ENCODE peak calls at places on chromosomes 1 and 21, in nine cellular contexts. E is GM23248, V is transverse colon, I is esophagus squamous epithelium, Q is tibial artery, A is body of pancreas, M is left ventricle myocardium inferior, T is cardiac muscle cell, K is right atrium auricular region. S is an unnamed sample. For H3K4me1, the result is how much of the 10 kb centered on the place peaks cover.

GRCh38 chr1:5836776-5837440 is 155.3 kb downstream of the NPHP4 start:
- DNase-seq in Q (no peak), V (no peak), K (no peak), T (no peak), A (no peak), E (no peak), I (no peak), M (no peak), S (peak)

GRCh38 chr1:197413564-197413963 is 145.5 kb downstream of the CRB1 start:
- DNase-seq in I (no peak), M (no peak), K (no peak), A (no peak), T (no peak), Q (no peak), V (no peak), E (no peak), S (no peak)

GRCh38 chr1:243482237-243483022 is 226.6 kb downstream of the SDCCAG8 start:
- DNase-seq in T (peak), E (peak), I (no peak), M (no peak), Q (no peak), K (no peak), V (no peak), A (no peak), S (no peak)

GRCh38 chr1:228095938-228096337 is 7.2 kb downstream of the C1orf35 start:
- DNase-seq in E (peak), A (no peak), I (no peak), V (no peak), Q (no peak), K (no peak), M (no peak), T (no peak), S (no peak)

GRCh38 chr1:231165371-231165770 is 3.5 kb downstream of the TRIM67 start:
- DNase-seq in I (no peak), M (no peak), T (peak), Q (no peak), V (no peak), A (no peak), K (no peak), E (peak), S (no peak)

GRCh38 chr1:201272838-201273237 is 10.5 kb upstream of the PKP1 start:
- DNase-seq in T (no peak), M (no peak), I (no peak), Q (no peak), K (no peak), A (no peak), V (no peak), E (no peak), S (no peak)

GRCh38 chr1:205435904-205436573 is 14.2 kb upstream of the LEMD1 start:
- DNase-seq in V (no peak), M (no peak), T (no peak), K (no peak), Q (no peak), E (peak), A (no peak), I (no peak), S (no peak)

GRCh38 chr1:206686486-206687249 is 2.0 kb downstream of the MAPKAPK2 start:
- DNase-seq in E (no peak), I (no peak), A (no peak), K (no peak), T (no peak), M (no peak), V (no peak), Q (no peak), S (no peak)

GRCh38 chr1:174105086-174105485 is 54.2 kb upstream of the RABGAP1L start:
- DNase-seq in A (no peak), E (no peak), T (no peak), K (no peak), Q (no peak), M (no peak), I (no peak), V (no peak), S (no peak)

GRCh38 chr1:29342351-29342750 is 106.0 kb downstream of the PTPRU start:
- DNase-seq in E (no peak), K (no peak), A (no peak), V (no peak), I (no peak), Q (no peak), T (no peak), M (no peak), S (no peak)

GRCh38 chr1:203631349-203631748 is 4.7 kb downstream of the ATP2B4 start:
- DNase-seq in K (no peak), V (no peak), I (no peak), M (no peak), Q (no peak), A (no peak), T (no peak), E (no peak), S (no peak)

GRCh38 chr1:203629509-203630082 is 3.0 kb downstream of the ATP2B4 start:
- DNase-seq in E (peak), Q (peak), V (peak), A (peak), I (no peak), M (peak), K (peak), T (peak), S (peak)

GRCh38 chr1:203628997-203629508 is 2.4 kb downstream of the ATP2B4 start:
- DNase-seq in I (no peak), A (no peak), T (no peak), E (peak), K (no peak), M (no peak), V (no peak), Q (no peak), S (no peak)

GRCh38 chr1:203631946-203632345 is 5.3 kb downstream of the ATP2B4 start:
- DNase-seq in E (no peak), V (no peak), K (no peak), Q (no peak), A (no peak), I (no peak), M (no peak), T (no peak), S (no peak)

DNA sequence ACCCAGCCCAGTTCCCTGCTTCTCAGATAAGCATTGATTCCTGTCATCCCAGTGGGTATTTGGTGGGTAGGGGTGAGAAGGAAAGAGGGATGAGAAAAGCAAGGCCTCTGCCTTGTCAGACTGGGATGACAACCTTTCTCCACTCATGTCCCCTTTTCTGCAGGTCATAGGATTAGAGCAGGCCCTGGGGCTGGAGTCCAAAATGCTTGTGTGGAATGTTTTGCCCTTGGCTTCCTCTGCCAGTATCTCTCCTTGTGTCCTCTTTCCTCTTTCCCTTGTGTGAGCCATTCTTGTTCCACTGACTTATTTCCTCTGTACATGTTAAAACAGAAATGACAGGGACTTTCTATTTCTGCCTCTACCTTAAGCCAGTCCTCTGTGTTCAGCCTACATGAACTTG is 4.1 kb downstream of the ATP2B4 start:
- DNase-seq in K (no peak), E (peak), V (no peak), Q (no peak), A (no peak), M (peak), I (no peak), T (no peak), S (no peak)
- H3K4me3 ChIP-seq in K (no peak), E (peak), V (no peak), Q (peak), A (no peak), M (peak), I (peak), T (no peak), S (peak)

GRCh38 chr1:111504097-111504496 is 664 bp upstream of the ADORA3 start:
- DNase-seq in T (no peak), I (no peak), Q (no peak), M (no peak), E (no peak), K (no peak), V (no peak), A (no peak), S (peak)

GRCh38 chr1:111506561-111506960 is 3.1 kb upstream of the ADORA3 start:
- DNase-seq in I (no peak), A (no peak), T (no peak), Q (no peak), V (no peak), M (no peak), E (no peak), K (no peak), S (no peak)

GRCh38 chr1:111503585-111504060 is at the start of the genes ADORA3 and TMIGD3:
- DNase-seq in I (no peak), Q (peak), E (no peak), M (no peak), K (no peak), A (no peak), V (peak), T (no peak), S (no peak)

GRCh38 chr1:111507411-111508201 is 4.2 kb upstream of the ADORA3 start:
- DNase-seq in I (peak), M (peak), K (peak), A (peak), E (peak), T (peak), Q (peak), V (peak), S (peak)

DNA sequence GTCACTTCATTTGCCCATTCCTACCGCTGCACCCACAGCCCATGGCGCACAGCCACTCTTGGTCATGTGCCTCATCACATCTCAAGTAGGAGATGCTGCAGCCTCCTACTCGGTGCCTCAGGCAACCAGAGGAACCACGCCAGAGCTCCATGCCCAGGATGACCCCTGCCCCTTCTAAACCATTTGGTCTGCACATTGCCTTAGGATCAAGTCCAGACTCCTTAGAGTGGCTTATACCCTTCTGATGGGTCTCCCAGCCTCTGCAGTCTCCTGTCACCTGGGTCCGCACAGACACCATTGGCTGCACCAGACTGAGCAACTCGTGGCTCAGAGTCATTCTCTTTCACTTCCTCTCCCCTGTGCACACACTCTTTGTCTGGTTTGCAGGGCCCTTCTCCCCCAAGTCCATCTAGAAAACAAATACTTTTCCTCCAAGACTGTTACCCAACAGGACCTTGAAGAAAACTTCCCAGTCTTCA is 2.2 kb upstream of the ADORA3 start:
- DNase-seq in A (no peak), K (no peak), I (no peak), E (no peak), Q (peak), M (no peak), V (peak), T (no peak), S (peak)
- H3K4me1 ChIP-seq in A (under half), K (under half), I (under half), E (under half), Q (under half), M (under half), V (under half), T (under half), S (half or more)

GRCh38 chr21:33126569-33126968 is 56.6 kb downstream of the OLIG1 start:
- DNase-seq in V (no peak), A (no peak), K (no peak), T (no peak), Q (no peak), E (no peak), M (no peak), I (no peak), S (no peak)

GRCh38 chr21:33124879-33125278 is 54.9 kb downstream of the OLIG1 start:
- DNase-seq in Q (no peak), V (no peak), K (no peak), A (no peak), M (no peak), T (no peak), E (no peak), I (no peak), S (no peak)

GRCh38 chr21:33128538-33128937 is 58.6 kb downstream of the OLIG1 start:
- DNase-seq in T (no peak), K (no peak), Q (no peak), I (no peak), A (no peak), V (no peak), M (no peak), E (no peak), S (no peak)

GRCh38 chr21:33125981-33126380 is 56.0 kb downstream of the OLIG1 start:
- DNase-seq in E (no peak), T (no peak), V (no peak), K (no peak), I (no peak), A (no peak), Q (no peak), M (no peak), S (no peak)

GRCh38 chr21:33127154-33127893 is 57.4 kb downstream of the OLIG1 start:
- DNase-seq in K (peak), Q (peak), V (peak), E (peak), A (peak), T (peak), M (peak), I (no peak), S (peak)
- H3K4me3 ChIP-seq in K (no peak), Q (peak), V (no peak), E (peak), A (no peak), T (no peak), M (peak), I (peak), S (no peak)

DNA sequence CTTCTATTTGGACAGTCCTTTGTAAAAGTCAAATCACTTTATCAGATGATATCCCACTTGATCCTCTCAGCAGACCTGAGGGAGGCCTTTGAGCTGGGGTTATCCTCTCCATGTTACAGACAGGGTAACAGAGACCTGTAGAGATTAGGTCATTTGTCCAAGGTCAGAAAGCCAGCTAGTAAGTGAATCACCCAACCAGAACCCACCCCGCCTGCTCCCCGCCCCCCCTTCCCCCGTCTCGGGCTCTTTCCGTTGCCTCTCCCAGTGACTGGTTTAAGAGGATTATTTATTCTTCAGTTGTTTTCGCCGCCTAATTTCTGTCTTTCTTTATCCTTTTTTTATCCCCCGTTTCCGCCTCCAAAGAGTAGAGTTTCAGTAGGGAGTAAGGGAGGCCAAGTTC is 76.6 kb upstream of the TRABD2B start:
- DNase-seq in I (no peak), T (no peak), M (no peak), V (no peak), Q (no peak), A (no peak), E (no peak), K (no peak), S (no peak)
- H3K4me1 ChIP-seq in I (under half), T (under half), M (under half), V (under half), Q (under half), A (under half), E (under half), K (under half), S (under half)

GRCh38 chr1:107181253-107181977 is 40.6 kb downstream of the NTNG1 start:
- DNase-seq in K (no peak), T (no peak), Q (no peak), A (no peak), M (no peak), I (no peak), V (no peak), E (no peak), S (no peak)
- H3K4me3 ChIP-seq in K (no peak), T (no peak), Q (no peak), A (no peak), M (no peak), I (no peak), V (no peak), E (no peak), S (no peak)

DNA sequence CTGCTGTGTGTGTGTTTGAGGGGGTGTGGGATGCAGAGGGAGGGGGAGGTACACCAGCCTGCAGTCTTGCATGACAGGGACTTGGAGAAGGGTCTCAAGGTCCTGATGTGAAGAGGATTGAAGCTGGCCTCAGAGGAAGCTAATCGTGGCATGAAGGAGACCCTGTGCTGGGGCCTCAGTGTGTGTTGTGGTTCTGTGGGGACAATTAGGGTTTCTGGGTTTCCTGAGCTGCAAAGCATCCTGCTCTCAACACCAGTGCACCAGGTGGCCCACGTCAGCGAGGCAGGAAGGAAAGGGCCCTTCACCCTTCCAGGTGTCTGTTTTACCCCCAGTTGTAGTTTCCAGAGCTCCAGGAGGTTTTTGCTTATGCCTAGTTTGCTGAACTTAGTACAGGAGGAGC is 52.8 kb downstream of the TENT5C start:
- DNase-seq in T (no peak), K (no peak), I (no peak), M (no peak), V (peak), A (no peak), Q (no peak), E (no peak), S (no peak)
- H3K4me1 ChIP-seq in T (under half), K (under half), I (under half), M (under half), V (under half), A (under half), Q (under half), E (under half), S (under half)

DNA sequence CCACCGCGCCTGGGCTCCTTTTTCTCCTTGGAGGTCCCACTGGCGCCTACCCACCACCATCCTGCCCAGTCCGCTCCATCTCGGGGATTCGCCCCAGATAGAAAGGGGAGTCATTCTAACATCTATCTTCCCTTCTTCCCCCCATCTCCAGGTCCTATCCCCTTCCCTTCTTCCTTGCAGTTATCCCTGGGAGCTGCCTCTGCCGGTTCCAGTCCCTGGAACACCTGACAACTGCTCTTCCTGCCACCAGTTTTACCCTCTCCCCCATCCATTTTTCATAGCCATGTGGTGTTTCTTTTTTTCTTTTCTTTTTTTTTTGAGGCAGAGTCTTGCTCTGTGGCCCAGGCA is 12.0 kb upstream of the COL16A1 start:
- DNase-seq in I (no peak), Q (no peak), T (no peak), V (no peak), M (no peak), A (no peak), K (no peak), E (no peak), S (no peak)
- H3K4me3 ChIP-seq in I (peak), Q (peak), T (no peak), V (no peak), M (peak), A (no peak), K (no peak), E (peak), S (peak)

DNA sequence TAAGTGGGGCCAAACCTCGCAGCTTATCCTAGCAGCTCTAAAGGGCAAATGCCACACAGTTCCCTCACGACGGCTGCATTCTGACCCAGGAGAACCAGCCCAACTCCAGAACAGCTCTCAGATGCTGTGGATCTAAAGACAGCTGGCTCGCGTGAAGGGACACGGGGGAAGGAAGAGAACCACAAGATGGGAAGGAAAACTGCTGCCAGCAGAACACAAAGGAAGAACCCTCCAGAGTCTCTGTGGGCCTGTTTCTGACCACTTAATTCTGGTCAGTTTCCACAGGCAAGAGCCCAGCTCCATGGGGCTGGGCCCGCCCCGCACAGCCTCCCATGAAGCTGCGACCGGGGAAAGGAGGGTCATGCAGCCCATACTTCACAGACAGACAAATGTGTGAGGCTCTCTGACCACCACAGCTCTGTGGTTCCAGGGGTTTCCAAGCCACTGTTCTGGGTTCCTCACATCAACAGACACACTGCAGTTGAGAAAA is 61.1 kb downstream of the SLC45A1 start:
- DNase-seq in T (no peak), Q (peak), A (no peak), V (no peak), I (no peak), E (no peak), K (no peak), M (no peak), S (no peak)
- H3K4me1 ChIP-seq in T (half or more), Q (under half), A (under half), V (under half), I (half or more), E (under half), K (half or more), M (half or more), S (half or more)

GRCh38 chr1:203475012-203475981 is at the start of gene PRELP:
- DNase-seq in E (peak), K (peak), I (no peak), M (peak), T (peak), A (peak), V (peak), Q (peak), S (no peak)
- H3K4me3 ChIP-seq in E (no peak), K (peak), I (peak), M (peak), T (no peak), A (no peak), V (peak), Q (peak), S (peak)